ENCODE peak calls at places on chromosomes 16 and 17, in four cellular contexts. Q, D, E and T are unnamed samples.

GRCh38 chr17:81412490-81413093 is 17.3 kb downstream of the BAHCC1 start:
- DNase-seq in Q (no peak), D (peak; percentile 80), E (no peak), T (no peak)

GRCh38 chr16:14366974-14367707 is 262.9 kb downstream of the PARN start:
- DNase-seq in Q (no peak), D (no peak), E (no peak), T (no peak)

GRCh38 chr17:11538366-11538765 is 59.9 kb upstream of the DNAH9 start:
- DNase-seq in Q (no peak), D (no peak), E (no peak), T (no peak)

GRCh38 chr17:4499431-4500187 is 928 bp downstream of the SPNS2 start:
- DNase-seq in Q (no peak), D (peak; percentile 39), E (no peak), T (peak; percentile 44)

GRCh38 chr17:245020-245419 is 63.6 kb upstream of the DOC2B start:
- DNase-seq in Q (no peak), D (no peak), E (no peak), T (peak; percentile 1)

GRCh38 chr17:76014100-76014924 is 12.8 kb downstream of the EVPL start:
- DNase-seq in Q (peak; percentile 72), D (peak; percentile 89), E (no peak), T (peak; percentile 92)

GRCh38 chr16:20385844-20386832 is 18.4 kb downstream of the PDILT start:
- DNase-seq in Q (peak; percentile 67), D (peak; percentile 76), E (no peak), T (peak; percentile 87)

GRCh38 chr16:1158456-1159324 is 5.8 kb downstream of the CACNA1H start:
- DNase-seq in Q (peak; percentile 40), D (peak; percentile 45), E (no peak), T (peak; percentile 37)

GRCh38 chr17:65742433-65743312 is 181.2 kb upstream of the AXIN2 start:
- DNase-seq in Q (peak; percentile 62), D (no peak), E (no peak), T (no peak)

GRCh38 chr16:69315486-69316311 is 4.5 kb downstream of the VPS4A start:
- DNase-seq in Q (no peak), D (no peak), E (no peak), T (no peak)

GRCh38 chr17:3512512-3513171 is 36.8 kb downstream of the ASPA start:
- DNase-seq in Q (no peak), D (no peak), E (no peak), T (peak; percentile 37)

GRCh38 chr17:81867123-81867951 is 3.8 kb downstream of the ARHGDIA start:
- DNase-seq in Q (peak; percentile 50), D (no peak), E (no peak), T (peak; percentile 39)

GRCh38 chr17:37399404-37399803 is 7.2 kb downstream of the ACACA start:
- DNase-seq in Q (no peak), D (no peak), E (no peak), T (no peak)
- TF ChIP-seq NR2C2 in Q (no peak), D (no peak), E (no peak), T (no peak)

GRCh38 chr16:30485818-30486436 is 13.4 kb downstream of the ITGAL start:
- DNase-seq in Q (no peak), D (no peak), E (no peak), T (no peak)
- TF ChIP-seq NR2C2 in Q (no peak), D (no peak), E (no peak), T (no peak)

GRCh38 chr16:24980077-24980793 is 34.9 kb downstream of the ARHGAP17 start:
- DNase-seq in Q (no peak), D (no peak), E (peak; percentile 63), T (no peak)
- TF ChIP-seq NR2C2 in Q (no peak), D (no peak), E (no peak), T (no peak)

DNA sequence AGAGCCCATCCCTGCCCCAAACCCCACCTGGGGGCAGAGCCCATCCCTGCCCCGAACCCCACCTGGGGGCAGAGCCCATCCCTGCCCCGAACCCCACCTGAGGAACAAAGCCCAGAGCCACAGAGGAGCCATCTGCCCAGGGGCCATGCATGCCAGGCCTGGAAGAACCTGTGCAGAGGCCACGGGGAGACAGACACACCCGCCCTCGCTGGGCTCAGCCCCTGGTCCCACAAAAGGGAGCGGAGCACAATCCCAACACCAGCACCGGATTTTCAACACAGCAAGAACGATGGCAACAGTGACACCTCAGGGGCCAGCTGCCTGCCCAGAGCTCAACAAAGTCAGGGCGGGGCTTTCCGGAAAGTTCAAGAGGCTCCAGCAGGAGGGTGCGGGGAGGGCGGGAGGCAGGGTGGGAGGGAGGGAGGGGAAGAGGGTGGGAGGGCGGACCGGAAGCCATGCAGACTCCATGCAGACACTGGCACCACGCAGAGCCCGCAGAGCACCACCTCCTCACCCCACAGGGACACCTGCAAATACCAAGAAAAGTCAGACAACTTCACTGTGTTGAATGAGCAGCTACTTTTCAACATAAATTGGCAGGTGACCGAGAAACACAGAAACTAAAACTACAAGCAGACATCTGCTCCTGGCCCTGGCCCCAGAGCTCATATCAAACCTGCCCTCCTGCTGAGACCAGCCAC is 27.9 kb upstream of the C16orf95 start:
- DNase-seq in Q (no peak), D (no peak), E (no peak), T (no peak)
- TF ChIP-seq NR2C2 in Q (no peak), D (no peak), E (no peak), T (no peak)

GRCh38 chr16:50011707-50012106 is 13.3 kb upstream of the CNEP1R1 start:
- DNase-seq in Q (no peak), D (no peak), E (no peak), T (no peak)

GRCh38 chr16:50010212-50010611 is 14.8 kb upstream of the CNEP1R1 start:
- DNase-seq in Q (no peak), D (no peak), E (no peak), T (no peak)

GRCh38 chr16:50007744-50008143 is 17.3 kb upstream of the CNEP1R1 start:
- DNase-seq in Q (no peak), D (no peak), E (no peak), T (no peak)

GRCh38 chr16:50004239-50004638 is 20.8 kb upstream of the CNEP1R1 start:
- DNase-seq in Q (no peak), D (no peak), E (no peak), T (no peak)

DNA sequence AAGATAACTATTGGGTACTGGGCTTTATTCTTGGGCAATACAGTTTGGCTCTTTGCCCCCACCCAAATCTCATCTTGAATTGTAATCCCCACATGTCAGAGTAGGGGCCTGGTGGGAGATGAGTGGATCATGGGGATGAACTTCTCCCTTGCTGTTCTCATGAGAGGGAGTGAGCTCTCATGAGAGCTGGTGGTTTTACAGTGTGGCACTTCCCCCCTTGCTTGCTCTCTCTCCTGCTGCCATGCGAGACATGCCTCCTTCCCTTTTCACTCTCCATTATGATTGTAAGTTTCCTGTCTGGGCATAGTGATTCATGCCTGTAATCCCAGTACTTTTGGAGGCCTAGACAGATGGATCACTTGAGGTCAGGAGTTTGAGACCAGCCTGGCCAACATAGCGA is 18.1 kb upstream of the CNEP1R1 start:
- DNase-seq in Q (no peak), D (no peak), E (no peak), T (no peak)
- TF ChIP-seq NR2C2 in Q (no peak), D (no peak), E (no peak), T (no peak)

DNA sequence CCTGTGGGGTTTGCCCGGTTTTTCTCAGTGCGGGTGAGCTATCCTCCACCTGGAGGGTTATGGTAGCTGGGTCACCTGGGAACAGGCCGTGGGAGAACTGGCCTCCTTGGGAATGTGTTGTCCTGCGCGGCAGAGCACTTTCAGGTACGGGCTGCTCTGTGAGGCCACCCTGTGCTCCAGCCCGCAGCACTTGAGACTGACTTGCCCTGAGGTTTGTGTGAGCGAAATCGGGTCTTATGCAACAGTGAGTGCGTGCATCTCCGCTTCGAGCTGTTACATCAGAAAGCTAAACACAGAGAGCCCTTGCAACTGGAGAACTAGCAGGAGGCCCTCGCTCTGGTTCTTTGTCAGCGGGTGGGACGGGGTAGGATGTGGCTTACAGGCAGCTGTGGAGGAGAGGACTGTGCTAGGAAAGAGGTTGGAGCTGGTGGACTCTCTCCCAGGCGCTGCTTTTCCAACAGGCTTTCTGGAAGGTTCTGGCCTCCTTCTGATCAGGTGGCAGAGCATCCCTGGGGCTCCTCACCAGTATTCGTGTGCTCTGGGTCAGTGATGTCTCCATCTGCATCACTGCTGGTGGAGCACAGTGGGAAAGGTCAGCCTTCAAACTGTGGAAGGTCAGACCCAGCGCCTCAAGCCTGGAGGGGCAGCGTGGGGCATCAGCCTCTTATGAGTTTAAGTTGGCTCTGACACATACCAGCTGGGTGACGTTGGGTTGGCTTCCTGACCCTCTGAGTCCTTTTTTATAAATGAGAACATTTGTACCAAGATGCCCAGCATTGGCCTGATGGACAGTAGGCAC is 76.2 kb downstream of the KSR1 start:
- DNase-seq in Q (peak; percentile 88), D (no peak), E (no peak), T (no peak)
- TF ChIP-seq NR2C2 in Q (peak; percentile 78), D (peak; percentile 69), E (no peak), T (no peak)